ENCODE peak calls at places on chromosome 16, in nine cellular contexts. L is dorsolateral prefrontal cortex, C is mesothelial cell of epicardium, N is cardiac muscle cell, E is bronchial epithelial cell, X is H9, Z is colonic mucosa, P is psoas muscle, M is prostate gland. B is an unnamed sample.
A peak's percentile ranks its signal among the peaks of the same experiment; 100 is the strongest.

GRCh38 chr16:65070831-65071230 is 51.0 kb downstream of the CDH11 start:
- DNase-seq in L (peak; percentile 88), C (no peak), N (peak; percentile 97), E (peak; percentile 88), X (peak; percentile 56), Z (peak; percentile 53), P (peak; percentile 82), M (no peak), B (no peak)

GRCh38 chr16:88781140-88782077 is 3.6 kb downstream of the PIEZO1 start:
- DNase-seq in L (no peak), C (no peak), N (no peak), E (no peak), X (no peak), Z (no peak), P (peak; percentile 61), M (no peak), B (peak; percentile 13)

GRCh38 chr16:84434800-84435199 is 66.5 kb downstream of the ATP2C2 start:
- DNase-seq in L (no peak), C (no peak), N (no peak), E (no peak), X (no peak), Z (peak; percentile 80), P (no peak), M (no peak), B (no peak)

GRCh38 chr16:12228607-12229499 is 252.3 kb downstream of the SNX29 start:
- DNase-seq in L (peak; percentile 75), C (peak; percentile 65), N (peak; percentile 66), E (peak; percentile 38), X (peak; percentile 89), Z (peak; percentile 78), P (no peak), M (peak; percentile 5), B (peak; percentile 78)

GRCh38 chr16:15606521-15607220 is 36.3 kb downstream of the MARF1 start:
- DNase-seq in L (no peak), C (no peak), N (no peak), E (peak; percentile 43), X (no peak), Z (no peak), P (no peak), M (peak; percentile 37), B (no peak)

GRCh38 chr16:84199861-84200260 is 8.9 kb downstream of the ADAD2 start:
- DNase-seq in L (peak; percentile 82), C (no peak), N (peak; percentile 11), E (no peak), X (no peak), Z (no peak), P (peak; percentile 70), M (peak; percentile 47), B (no peak)

GRCh38 chr16:66266436-66267286 is 99.8 kb upstream of the CDH5 start:
- DNase-seq in L (peak; percentile 8), C (peak; percentile 72), N (peak; percentile 95), E (no peak), X (peak; percentile 42), Z (no peak), P (peak; percentile 88), M (no peak), B (no peak)

GRCh38 chr16:1180772-1181714 is 28.1 kb downstream of the CACNA1H start:
- DNase-seq in L (no peak), C (no peak), N (no peak), E (no peak), X (no peak), Z (no peak), P (peak; percentile 68), M (no peak), B (peak; percentile 59)

GRCh38 chr16:65065031-65065430 is 56.8 kb downstream of the CDH11 start:
- DNase-seq in L (no peak), C (no peak), N (no peak), E (no peak), X (no peak), Z (no peak), P (no peak), M (no peak), B (no peak)

GRCh38 chr16:31409433-31409832 is 16.3 kb downstream of the ITGAD start:
- DNase-seq in L (no peak), C (no peak), N (peak; percentile 37), E (no peak), X (no peak), Z (no peak), P (no peak), M (no peak), B (no peak)

GRCh38 chr16:79871906-79872305 is 271.4 kb upstream of the MAF start:
- DNase-seq in L (no peak), C (no peak), N (no peak), E (peak; percentile 42), X (no peak), Z (no peak), P (no peak), M (no peak), B (no peak)

GRCh38 chr16:3094289-3095027 is 4.6 kb downstream of the ZSCAN10 start:
- DNase-seq in L (no peak), C (no peak), N (peak; percentile 63), E (peak; percentile 38), X (no peak), Z (peak; percentile 67), P (peak; percentile 19), M (no peak), B (no peak)

GRCh38 chr16:4328580-4329353 is 12.9 kb downstream of the GLIS2 start:
- DNase-seq in L (no peak), C (peak; percentile 35), N (no peak), E (no peak), X (no peak), Z (no peak), P (no peak), M (no peak), B (no peak)

GRCh38 chr16:62225675-62226074 is 189.4 kb upstream of the CDH8 start:
- DNase-seq in L (peak; percentile 55), C (peak; percentile 69), N (peak; percentile 3), E (peak; percentile 77), X (peak; percentile 91), Z (peak; percentile 66), P (peak; percentile 61), M (no peak), B (peak; percentile 81)

GRCh38 chr16:11743308-11744074 is 834 bp upstream of the TXNDC11 start:
- DNase-seq in L (no peak), C (no peak), N (peak; percentile 84), E (peak; percentile 66), X (no peak), Z (peak; percentile 45), P (peak; percentile 65), M (no peak), B (no peak)

GRCh38 chr16:51165043-51165442 is 14.0 kb upstream of the SALL1 start:
- DNase-seq in L (no peak), C (no peak), N (no peak), E (no peak), X (no peak), Z (no peak), P (no peak), M (no peak), B (no peak)

GRCh38 chr16:11202260-11203091 is 53.5 kb downstream of the SOCS1 start:
- DNase-seq in L (no peak), C (no peak), N (no peak), E (peak; percentile 66), X (no peak), Z (no peak), P (no peak), M (no peak), B (peak; percentile 38)

GRCh38 chr16:81939164-81940067 is 71.9 kb downstream of the SDR42E1 start:
- DNase-seq in L (no peak), C (no peak), N (no peak), E (no peak), X (peak; percentile 73), Z (no peak), P (no peak), M (no peak), B (no peak)
- TF ChIP-seq CTCF in L (no peak), C (no peak), N (no peak), E (no peak), X (peak; percentile 46), Z (no peak), P (no peak), M (no peak), B (no peak)

DNA sequence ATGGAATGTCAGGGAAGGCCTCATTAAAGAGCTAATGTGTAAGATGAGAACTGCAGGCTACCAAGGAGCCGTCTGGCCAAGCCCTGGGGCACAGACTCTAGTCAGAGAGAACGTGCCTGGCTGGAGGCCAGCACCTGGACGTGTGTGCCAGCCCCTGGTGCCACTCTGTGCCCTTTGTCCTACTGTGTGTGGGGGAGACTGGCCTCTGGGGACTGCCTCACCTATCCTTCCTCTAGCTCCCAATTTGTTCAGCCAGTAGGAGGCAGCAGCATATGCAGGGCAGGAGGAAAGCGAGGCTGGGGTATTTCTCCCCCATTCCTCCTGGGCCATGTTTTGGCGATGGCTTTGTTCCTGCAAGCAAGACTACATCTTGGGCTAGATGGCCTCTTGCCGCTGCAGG is 37.1 kb downstream of the KNOP1 start:
- DNase-seq in L (no peak), C (no peak), N (no peak), E (no peak), X (no peak), Z (no peak), P (peak; percentile 59), M (no peak), B (no peak)
- TF ChIP-seq CTCF in L (no peak), C (no peak), N (peak; percentile 24), E (peak; percentile 10), X (peak; percentile 56), Z (no peak), P (no peak), M (no peak), B (no peak)

DNA sequence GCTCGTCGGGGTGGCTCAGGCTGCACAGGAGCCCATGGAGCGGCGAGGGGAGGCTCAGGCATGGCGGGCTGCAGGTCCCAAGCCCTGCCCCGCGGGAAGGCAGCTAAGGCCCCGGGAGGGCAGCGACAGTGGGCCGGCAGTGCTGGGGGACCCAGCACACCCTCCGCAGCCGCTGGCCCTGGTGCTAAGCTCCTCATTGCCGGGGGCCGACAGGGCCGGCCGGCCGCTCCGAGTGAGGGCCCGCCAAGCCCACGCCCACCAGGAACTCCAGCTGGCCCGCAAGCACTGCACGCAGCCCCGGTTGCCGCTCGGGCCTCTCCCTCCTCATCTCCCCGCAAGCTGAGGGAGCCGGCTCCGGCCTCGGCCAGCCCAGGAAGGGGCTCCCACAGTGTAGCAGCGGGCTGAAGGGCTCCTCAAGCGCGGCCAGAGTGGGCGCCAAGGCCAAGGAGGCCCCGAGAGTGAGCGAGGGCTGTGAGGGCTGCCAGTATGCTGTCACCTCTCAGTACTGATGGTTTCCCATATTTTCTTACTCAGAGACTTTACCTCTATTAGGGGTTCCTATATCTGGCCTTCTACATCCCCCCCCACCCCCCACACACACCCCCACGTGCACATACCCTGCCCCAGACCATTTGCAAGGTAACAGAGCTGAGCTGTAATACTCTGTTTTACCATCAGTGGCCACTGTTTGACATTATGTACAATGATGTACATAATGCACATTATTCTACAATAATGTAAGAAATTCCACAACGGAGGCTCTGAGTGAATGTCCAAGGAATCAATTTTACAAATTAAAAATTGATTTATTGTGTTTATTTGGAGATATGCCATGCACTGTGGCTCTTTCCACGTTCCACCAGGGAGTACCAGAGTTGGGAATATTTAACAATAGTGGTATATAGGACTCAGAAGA is 3.7 kb upstream of the VAT1L start:
- DNase-seq in L (no peak), C (no peak), N (peak; percentile 17), E (no peak), X (no peak), Z (no peak), P (no peak), M (no peak), B (no peak)
- TF ChIP-seq CTCF in L (no peak), C (no peak), N (peak; percentile 30), E (no peak), X (peak; percentile 46), Z (no peak), P (no peak), M (no peak), B (peak; percentile 37)

DNA sequence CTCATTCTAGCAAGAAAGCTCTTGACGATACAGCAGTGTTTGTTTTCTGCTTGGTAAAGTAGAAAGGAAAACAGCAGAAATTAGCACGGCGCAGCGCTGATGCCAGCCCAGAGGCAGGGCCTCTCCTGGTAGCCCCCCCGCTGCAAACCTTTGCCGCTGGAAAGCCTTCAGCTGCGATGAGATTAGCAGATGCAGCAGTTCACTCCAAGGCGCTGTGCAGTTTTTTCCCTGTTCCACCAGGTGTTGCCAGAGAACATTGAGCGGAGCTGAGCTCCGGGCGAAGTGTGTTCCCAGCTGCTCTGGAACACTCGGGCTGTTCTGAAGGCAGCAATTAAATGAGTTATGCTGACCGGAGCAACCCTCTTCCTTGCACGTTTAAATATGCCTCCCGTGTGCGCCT is 72.5 kb downstream of the RBFOX1 start:
- DNase-seq in L (peak; percentile 87), C (no peak), N (no peak), E (peak; percentile 3), X (peak; percentile 71), Z (no peak), P (peak; percentile 79), M (no peak), B (peak; percentile 54)
- TF ChIP-seq CTCF in L (no peak), C (no peak), N (no peak), E (peak; percentile 5), X (peak; percentile 58), Z (no peak), P (peak; percentile 51), M (no peak), B (peak; percentile 29)